ENCODE peak calls at places on chromosomes 6 and 20, in five cellular contexts. H, W, B, Z and T are unnamed samples.

GRCh38 chr6:17280552-17281090 is 540 bp upstream of the RBM24 start:
- DNase-seq in B (peak; percentile 38), H (peak; percentile 30), W (no peak), Z (peak; percentile 54), T (peak; percentile 77)

GRCh38 chr6:32668226-32668747 is 1.8 kb upstream of the HLA-DQB1 start:
- DNase-seq in W (no peak), H (peak; percentile 50), Z (no peak), B (peak; percentile 26), T (no peak)

GRCh38 chr20:15653396-15654207 is 919.6 kb downstream of the KIF16B start:
- DNase-seq in H (no peak), W (no peak), Z (no peak), B (no peak), T (no peak)

GRCh38 chr6:52503853-52504777 is 72.7 kb downstream of the TRAM2 start:
- DNase-seq in W (peak; percentile 90), Z (no peak), B (peak; percentile 97), H (peak; percentile 98), T (peak; percentile 83)

GRCh38 chr20:3000852-3001523 is 42.4 kb upstream of the GNRH2 start:
- DNase-seq in W (peak; percentile 23), B (no peak), H (no peak), Z (no peak), T (no peak)

GRCh38 chr20:62354031-62354808 is 12.9 kb downstream of the LAMA5 start:
- DNase-seq in H (no peak), Z (peak; percentile 29), W (no peak), B (no peak), T (no peak)

GRCh38 chr20:14951707-14952106 is 614.3 kb upstream of the FLRT3 start:
- DNase-seq in B (no peak), H (no peak), Z (no peak), W (no peak), T (no peak)

GRCh38 chr6:162385980-162386379 is 341.6 kb downstream of the PRKN start:
- DNase-seq in Z (no peak), B (no peak), H (no peak), W (no peak), T (no peak)

GRCh38 chr6:17061097-17061496 is 40.8 kb upstream of the STMND1 start:
- DNase-seq in W (no peak), B (no peak), Z (no peak), H (no peak), T (no peak)

GRCh38 chr6:106334646-106335448 is 9.3 kb upstream of the ATG5 start:
- DNase-seq in B (peak; percentile 48), W (peak; percentile 40), H (peak; percentile 55), Z (no peak), T (peak; percentile 71)

GRCh38 chr20:2382833-2383232 is 2.1 kb downstream of the TGM6 start:
- DNase-seq in Z (no peak), H (no peak), W (no peak), B (no peak), T (no peak)

GRCh38 chr20:54340667-54341081 is 132.8 kb downstream of the PFDN4 start:
- DNase-seq in B (no peak), Z (no peak), W (no peak), H (no peak), T (no peak)

GRCh38 chr20:9996944-9997343 is 37.8 kb upstream of the ANKEF1 start:
- DNase-seq in W (no peak), B (no peak), H (no peak), Z (no peak), T (no peak)

GRCh38 chr20:44154521-44155001 is 32.4 kb downstream of the JPH2 start:
- DNase-seq in W (no peak), B (no peak), Z (no peak), H (no peak), T (peak; percentile 72)

GRCh38 chr20:23242104-23242503 is 108.5 kb upstream of the NXT1 start:
- DNase-seq in H (no peak), Z (no peak), W (no peak), B (no peak), T (no peak)

GRCh38 chr6:21556968-21557721 is 36.4 kb upstream of the SOX4 start:
- DNase-seq in B (no peak), Z (no peak), W (no peak), H (no peak), T (no peak)

GRCh38 chr6:105644073-105644489 is 241.2 kb upstream of the PREP start:
- DNase-seq in W (no peak), H (no peak), Z (no peak), B (no peak), T (no peak)

GRCh38 chr6:27092316-27092692 is 155.2 kb upstream of the PRSS16 start:
- DNase-seq in Z (no peak), B (no peak), W (no peak), H (no peak), T (no peak)

GRCh38 chr6:168528457-168529095 is 87.6 kb downstream of the SMOC2 start:
- DNase-seq in B (no peak), H (no peak), W (no peak), Z (no peak), T (no peak)

GRCh38 chr6:118869350-118869749 is 24.6 kb upstream of the ASF1A start:
- DNase-seq in Z (no peak), B (no peak), H (no peak), W (no peak), T (no peak)

GRCh38 chr20:49888341-49889244 is 26.7 kb downstream of the SPATA2 start:
- DNase-seq in W (peak; percentile 78), Z (peak; percentile 63), B (peak; percentile 60), H (peak; percentile 56), T (peak; percentile 62)

GRCh38 chr6:138971601-138972000 is 16.5 kb downstream of the REPS1 start:
- DNase-seq in B (no peak), W (no peak), H (no peak), Z (no peak), T (no peak)

GRCh38 chr20:48193626-48194025 is 408.3 kb upstream of the SULF2 start:
- DNase-seq in B (no peak), H (no peak), W (no peak), Z (no peak), T (no peak)

GRCh38 chr6:45044510-45045252 is 283.4 kb upstream of the RUNX2 start:
- DNase-seq in B (no peak), H (no peak), Z (no peak), W (no peak), T (no peak)

GRCh38 chr6:16332175-16332542 is 93.8 kb downstream of the GMPR start:
- DNase-seq in H (peak; percentile 87), W (peak; percentile 91), Z (peak; percentile 73), B (peak; percentile 87), T (peak; percentile 90)

GRCh38 chr20:58611236-58612020 is 39.7 kb upstream of the STX16 start:
- DNase-seq in Z (no peak), W (no peak), B (no peak), H (peak; percentile 31), T (no peak)

GRCh38 chr6:150813993-150814359 is 51.5 kb upstream of the MTHFD1L start:
- DNase-seq in W (no peak), B (no peak), H (no peak), Z (no peak), T (no peak)

GRCh38 chr20:57573893-57574292 is 13.0 kb downstream of the PCK1 start:
- DNase-seq in Z (no peak), W (peak; percentile 74), B (no peak), H (no peak), T (no peak)

GRCh38 chr6:35497571-35498406 is 910 bp upstream of the TEAD3 start:
- DNase-seq in H (peak; percentile 56), W (peak; percentile 84), Z (peak; percentile 89), B (peak; percentile 69), T (peak; percentile 92)

GRCh38 chr6:10417681-10418104 is 2.8 kb upstream of the TFAP2A start:
- DNase-seq in B (no peak), W (no peak), H (no peak), Z (no peak), T (no peak)

GRCh38 chr20:48797275-48797825 is 30.4 kb downstream of the PREX1 start:
- DNase-seq in B (peak; percentile 31), Z (no peak), H (no peak), W (no peak), T (peak; percentile 74)

GRCh38 chr20:2246081-2246491 is 49.7 kb upstream of the TGM3 start:
- DNase-seq in H (no peak), B (no peak), W (no peak), Z (no peak), T (no peak)

GRCh38 chr20:26207237-26207966 is 510.7 kb upstream of the ZNF337 start:
- DNase-seq in W (no peak), H (no peak), B (no peak), Z (no peak), T (no peak)
- H3K4me3 ChIP-seq in W (no peak overlapping the region), H (peak overlapping the region; percentile 31), B (no peak overlapping the region), Z (no peak overlapping the region), T (peak overlapping the region; percentile 41)

GRCh38 chr6:6007311-6008113 is 787 bp upstream of the NRN1 start:
- DNase-seq in Z (no peak), B (no peak), W (no peak), H (no peak), T (no peak)
- TF ChIP-seq CTCF in Z (no peak), B (no peak), W (no peak), H (no peak), T (no peak)

GRCh38 chr6:144314562-144314961 is 29.4 kb downstream of the UTRN start:
- DNase-seq in W (no peak), B (no peak), Z (no peak), H (peak; percentile 49), T (no peak)

GRCh38 chr6:144315226-144315980 is 30.3 kb downstream of the UTRN start:
- DNase-seq in B (no peak), W (no peak), Z (no peak), H (peak; percentile 49), T (no peak)

GRCh38 chr6:144317736-144318135 is 32.6 kb downstream of the UTRN start:
- DNase-seq in B (no peak), H (no peak), W (no peak), Z (no peak), T (no peak)

GRCh38 chr6:144316866-144317204 is 31.7 kb downstream of the UTRN start:
- DNase-seq in Z (no peak), B (no peak), W (no peak), H (no peak), T (no peak)

DNA sequence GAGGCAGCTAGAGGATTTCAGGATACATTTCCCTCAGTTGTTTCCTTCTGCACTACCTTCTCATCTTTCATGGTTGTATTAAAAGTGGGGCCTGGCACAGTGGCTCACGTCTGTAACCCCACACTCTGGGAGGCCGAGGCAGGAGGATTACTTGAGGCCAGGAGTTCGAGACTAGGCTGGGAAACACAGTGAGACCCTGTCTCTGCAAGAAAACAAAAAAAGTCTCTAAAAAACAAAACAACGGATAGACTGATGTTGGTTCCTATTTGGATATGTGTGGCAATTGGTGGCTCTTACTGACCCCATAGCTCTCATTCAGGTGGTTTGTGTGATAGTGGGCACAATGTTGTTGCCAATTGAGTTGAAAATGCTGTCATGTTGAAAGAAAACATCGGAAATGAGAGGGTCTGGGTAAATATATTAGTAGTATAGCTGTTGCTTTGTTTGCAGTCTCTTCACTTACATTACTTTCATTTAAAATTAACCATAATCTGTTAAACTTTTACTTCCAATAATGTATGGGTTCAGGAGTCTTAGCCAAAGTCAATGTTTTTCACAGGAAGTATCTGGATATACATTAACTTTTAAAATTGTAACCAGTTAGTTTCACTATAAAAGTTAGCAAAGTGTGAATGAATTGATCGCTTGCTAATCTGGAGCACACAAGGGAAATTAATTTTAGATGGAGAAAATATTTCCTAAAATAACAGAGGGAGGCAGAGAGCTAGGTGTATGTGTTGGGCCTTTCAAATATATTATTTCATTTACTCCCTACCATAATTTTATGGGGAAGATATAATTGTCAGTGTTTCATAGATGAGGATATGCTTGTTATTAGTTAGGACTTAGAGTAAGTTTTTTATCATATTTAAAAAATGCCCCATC is 31.1 kb downstream of the UTRN start:
- DNase-seq in Z (no peak), B (no peak), W (no peak), H (no peak), T (no peak)
- TF ChIP-seq EP300 in Z (no peak), B (no peak), W (no peak), H (no peak), T (no peak)

GRCh38 chr6:114874384-114874783 is 531.6 kb upstream of the HS3ST5 start:
- DNase-seq in B (no peak), H (no peak), W (no peak), Z (no peak), T (no peak)
- H3K4me3 ChIP-seq in B (no peak overlapping the region), H (no peak overlapping the region), W (no peak overlapping the region), Z (no peak overlapping the region), T (no peak overlapping the region)